ENCODE peak calls at places on chromosomes 16 and 17, in six cellular contexts. One of them, this sample, is unnamed.

GRCh38 chr16:13957197-13958078 is 37.5 kb downstream of the ERCC4 start:
- DNase-seq in GM12878: peak; percentile 56
- DNase-seq in H1: no peak
- DNase-seq in HepG2: peak; percentile 94
- DNase-seq in SK-N-SH: peak; percentile 37
- DNase-seq in K562: peak; percentile 32
- DNase-seq in this sample: peak; percentile 69

GRCh38 chr16:77131398-77131797 is 59.6 kb upstream of the MON1B start:
- DNase-seq in HepG2: no peak
- DNase-seq in GM12878: no peak
- DNase-seq in K562: no peak
- DNase-seq in H1: no peak
- DNase-seq in SK-N-SH: peak; percentile 21
- DNase-seq in this sample: no peak

GRCh38 chr16:71262391-71262790 is 26.8 kb downstream of the CMTR2 start:
- DNase-seq in K562: no peak
- DNase-seq in HepG2: no peak
- DNase-seq in GM12878: no peak
- DNase-seq in H1: no peak
- DNase-seq in SK-N-SH: no peak
- DNase-seq in this sample: no peak

GRCh38 chr16:75789237-75789636 is 62.9 kb upstream of the CPHXL start:
- DNase-seq in H1: no peak
- DNase-seq in GM12878: no peak
- DNase-seq in HepG2: peak; percentile 53
- DNase-seq in K562: peak; percentile 39
- DNase-seq in SK-N-SH: peak; percentile 58
- DNase-seq in this sample: no peak

GRCh38 chr16:10266809-10267208 is 84.6 kb upstream of the GRIN2A start:
- DNase-seq in K562: no peak
- DNase-seq in HepG2: no peak
- DNase-seq in H1: no peak
- DNase-seq in GM12878: peak; percentile 54
- DNase-seq in SK-N-SH: no peak
- DNase-seq in this sample: no peak

GRCh38 chr17:61161615-61162134 is 238.0 kb upstream of the TBX2 start:
- DNase-seq in K562: no peak
- DNase-seq in H1: no peak
- DNase-seq in SK-N-SH: peak; percentile 71
- DNase-seq in GM12878: no peak
- DNase-seq in HepG2: no peak
- DNase-seq in this sample: no peak

GRCh38 chr17:67830440-67830839 is 5.1 kb downstream of the BPTF start:
- DNase-seq in SK-N-SH: peak; percentile 43
- DNase-seq in HepG2: no peak
- DNase-seq in GM12878: no peak
- DNase-seq in H1: no peak
- DNase-seq in K562: no peak
- DNase-seq in this sample: no peak

GRCh38 chr17:50064253-50064991 is 8.5 kb downstream of the ITGA3 start:
- DNase-seq in SK-N-SH: peak; percentile 64
- DNase-seq in H1: no peak
- DNase-seq in GM12878: no peak
- DNase-seq in HepG2: no peak
- DNase-seq in K562: peak; percentile 23
- DNase-seq in this sample: no peak

GRCh38 chr17:77598241-77598620 is 360.3 kb upstream of the TNRC6C start:
- DNase-seq in K562: no peak
- DNase-seq in GM12878: no peak
- DNase-seq in H1: no peak
- DNase-seq in SK-N-SH: no peak
- DNase-seq in HepG2: no peak
- DNase-seq in this sample: no peak

GRCh38 chr16:4862639-4863038 is 15.4 kb downstream of the UBN1 start:
- DNase-seq in H1: no peak
- DNase-seq in HepG2: no peak
- DNase-seq in SK-N-SH: no peak
- DNase-seq in GM12878: no peak
- DNase-seq in K562: no peak
- DNase-seq in this sample: peak; percentile 71

GRCh38 chr17:36858119-36859002 is 78.9 kb upstream of the LHX1 start:
- DNase-seq in H1: no peak
- DNase-seq in HepG2: peak; percentile 41
- DNase-seq in SK-N-SH: no peak
- DNase-seq in K562: no peak
- DNase-seq in GM12878: no peak
- DNase-seq in this sample: no peak

GRCh38 chr16:86565644-86566511 is 751 bp upstream of the FOXC2 start:
- DNase-seq in GM12878: no peak
- DNase-seq in SK-N-SH: no peak
- DNase-seq in K562: no peak
- DNase-seq in HepG2: no peak
- DNase-seq in H1: no peak
- DNase-seq in this sample: no peak

GRCh38 chr16:4109250-4109736 is 6.9 kb downstream of the ADCY9 start:
- DNase-seq in K562: no peak
- DNase-seq in H1: no peak
- DNase-seq in HepG2: peak; percentile 98
- DNase-seq in GM12878: no peak
- DNase-seq in SK-N-SH: no peak
- DNase-seq in this sample: no peak

GRCh38 chr17:35069311-35069710 is 5.8 kb upstream of the RFFL start:
- DNase-seq in K562: no peak
- DNase-seq in SK-N-SH: no peak
- DNase-seq in HepG2: no peak
- DNase-seq in H1: no peak
- DNase-seq in GM12878: no peak
- DNase-seq in this sample: no peak

GRCh38 chr17:82446649-82447048 is 3.9 kb downstream of the CYBC1 start:
- DNase-seq in K562: no peak
- DNase-seq in GM12878: no peak
- DNase-seq in HepG2: no peak
- DNase-seq in SK-N-SH: no peak
- DNase-seq in H1: no peak
- DNase-seq in this sample: no peak

GRCh38 chr17:45639297-45639849 is 144.7 kb upstream of the CRHR1 start:
- DNase-seq in K562: no peak
- DNase-seq in SK-N-SH: no peak
- DNase-seq in GM12878: no peak
- DNase-seq in H1: no peak
- DNase-seq in HepG2: no peak
- DNase-seq in this sample: no peak

GRCh38 chr17:68491381-68491849 is 20.8 kb upstream of the PRKAR1A start:
- DNase-seq in HepG2: no peak
- DNase-seq in H1: no peak
- DNase-seq in GM12878: no peak
- DNase-seq in K562: no peak
- DNase-seq in SK-N-SH: no peak
- DNase-seq in this sample: peak; percentile 91

GRCh38 chr16:3534126-3534525 is 33.3 kb downstream of the CLUAP1 start:
- DNase-seq in SK-N-SH: no peak
- DNase-seq in H1: no peak
- DNase-seq in K562: no peak
- DNase-seq in GM12878: no peak
- DNase-seq in HepG2: no peak
- DNase-seq in this sample: no peak

GRCh38 chr17:31494259-31495048 is 103.0 kb downstream of the RAB11FIP4 start:
- DNase-seq in GM12878: peak; percentile 83
- DNase-seq in K562: no peak
- DNase-seq in SK-N-SH: no peak
- DNase-seq in H1: no peak
- DNase-seq in HepG2: no peak
- DNase-seq in this sample: peak; percentile 84

GRCh38 chr16:19130852-19131808 is 17.4 kb downstream of the ITPRIPL2 start:
- DNase-seq in H1: no peak
- DNase-seq in HepG2: no peak
- DNase-seq in SK-N-SH: no peak
- DNase-seq in K562: no peak
- DNase-seq in GM12878: no peak
- DNase-seq in this sample: peak; percentile 27

GRCh38 chr16:74774223-74775139 is at the start of gene FA2H:
- DNase-seq in K562: peak; percentile 97
- DNase-seq in H1: peak; percentile 58
- DNase-seq in GM12878: no peak
- DNase-seq in HepG2: peak; percentile 86
- DNase-seq in SK-N-SH: peak; percentile 97
- DNase-seq in this sample: peak; percentile 43

GRCh38 chr16:80954985-80955384 is 51.7 kb downstream of the CMC2 start:
- DNase-seq in K562: no peak
- DNase-seq in GM12878: no peak
- DNase-seq in HepG2: peak; percentile 56
- DNase-seq in H1: no peak
- DNase-seq in SK-N-SH: no peak
- DNase-seq in this sample: no peak

GRCh38 chr17:61397086-61397842 is 2.4 kb upstream of the TBX2 start:
- DNase-seq in K562: no peak
- DNase-seq in H1: no peak
- DNase-seq in HepG2: no peak
- DNase-seq in GM12878: no peak
- DNase-seq in SK-N-SH: peak; percentile 92
- DNase-seq in this sample: no peak

GRCh38 chr17:9115446-9116265 is 94.3 kb downstream of the NTN1 start:
- DNase-seq in HepG2: peak; percentile 4
- DNase-seq in GM12878: no peak
- DNase-seq in K562: no peak
- DNase-seq in SK-N-SH: peak; percentile 31
- DNase-seq in H1: peak; percentile 41
- DNase-seq in this sample: no peak

GRCh38 chr17:9648521-9649110 is 3.3 kb downstream of the USP43 start:
- DNase-seq in GM12878: no peak
- DNase-seq in SK-N-SH: no peak
- DNase-seq in K562: no peak
- DNase-seq in H1: no peak
- DNase-seq in HepG2: no peak
- DNase-seq in this sample: no peak

GRCh38 chr16:82665025-82665424 is 38.3 kb downstream of the CDH13 start:
- DNase-seq in K562: no peak
- DNase-seq in HepG2: no peak
- DNase-seq in H1: no peak
- DNase-seq in SK-N-SH: no peak
- DNase-seq in GM12878: no peak
- DNase-seq in this sample: no peak

GRCh38 chr17:32609085-32609484 is 122.3 kb downstream of the CDK5R1 start:
- DNase-seq in GM12878: peak; percentile 59
- DNase-seq in H1: no peak
- DNase-seq in HepG2: peak; percentile 6
- DNase-seq in SK-N-SH: peak; percentile 50
- DNase-seq in K562: no peak
- DNase-seq in this sample: peak; percentile 21

GRCh38 chr16:79500305-79500704 is 100.2 kb downstream of the MAF start:
- DNase-seq in H1: no peak
- DNase-seq in GM12878: no peak
- DNase-seq in K562: no peak
- DNase-seq in HepG2: no peak
- DNase-seq in SK-N-SH: no peak
- DNase-seq in this sample: no peak

GRCh38 chr17:76710863-76711611 is at the start of gene MXRA7:
- DNase-seq in GM12878: no peak
- DNase-seq in HepG2: no peak
- DNase-seq in K562: peak; percentile 93
- DNase-seq in H1: no peak
- DNase-seq in SK-N-SH: peak; percentile 97
- DNase-seq in this sample: no peak

GRCh38 chr17:38706625-38707298 is 1.7 kb downstream of the MLLT6 start:
- DNase-seq in K562: no peak
- DNase-seq in SK-N-SH: no peak
- DNase-seq in GM12878: no peak
- DNase-seq in HepG2: no peak
- DNase-seq in H1: no peak
- DNase-seq in this sample: no peak

DNA sequence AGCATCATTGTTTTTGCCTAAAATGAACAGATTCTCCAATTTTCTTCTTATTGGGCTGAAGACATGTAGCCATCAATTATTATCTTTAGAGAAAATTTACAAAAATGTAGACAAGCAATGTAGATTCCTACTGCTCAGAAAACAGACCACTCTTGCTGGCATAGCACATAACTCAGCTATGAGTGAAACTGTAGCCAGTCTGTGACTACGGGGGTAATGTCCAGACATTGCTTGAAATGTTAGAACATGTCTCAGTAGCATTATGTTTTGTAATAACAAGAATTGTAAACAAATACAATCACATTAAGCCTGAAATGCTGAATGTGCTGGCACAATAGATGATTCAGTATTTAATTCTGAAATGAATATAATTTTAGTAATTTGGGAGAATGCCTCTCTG is 265.7 kb upstream of the KCNJ16 start:
- DNase-seq in HepG2: no peak
- DNase-seq in K562: no peak
- DNase-seq in H1: no peak
- DNase-seq in SK-N-SH: no peak
- DNase-seq in GM12878: no peak
- DNase-seq in this sample: no peak
- TF ChIP-seq GABPA in HepG2: no peak
- TF ChIP-seq GABPA in K562: no peak
- TF ChIP-seq GABPA in H1: no peak
- TF ChIP-seq GABPA in SK-N-SH: no peak
- TF ChIP-seq GABPA in GM12878: no peak
- TF ChIP-seq GABPA in this sample: no peak

GRCh38 chr16:853981-854807 is 53.7 kb upstream of the GNG13 start:
- DNase-seq in HepG2: no peak
- DNase-seq in SK-N-SH: no peak
- DNase-seq in H1: no peak
- DNase-seq in K562: no peak
- DNase-seq in GM12878: no peak
- DNase-seq in this sample: no peak
- TF ChIP-seq GABPA in HepG2: no peak
- TF ChIP-seq GABPA in SK-N-SH: no peak
- TF ChIP-seq GABPA in H1: no peak
- TF ChIP-seq GABPA in K562: no peak
- TF ChIP-seq GABPA in GM12878: no peak
- TF ChIP-seq GABPA in this sample: no peak

GRCh38 chr17:43778337-43779144 is at the start of gene DUSP3:
- DNase-seq in SK-N-SH: peak; percentile 97
- DNase-seq in H1: peak; percentile 75
- DNase-seq in HepG2: peak; percentile 92
- DNase-seq in K562: peak; percentile 95
- DNase-seq in GM12878: no peak
- DNase-seq in this sample: peak; percentile 54
- TF ChIP-seq GABPA in SK-N-SH: no peak
- TF ChIP-seq GABPA in H1: no peak
- TF ChIP-seq GABPA in HepG2: no peak
- TF ChIP-seq GABPA in K562: peak; percentile 29
- TF ChIP-seq GABPA in GM12878: no peak
- TF ChIP-seq GABPA in this sample: no peak

DNA sequence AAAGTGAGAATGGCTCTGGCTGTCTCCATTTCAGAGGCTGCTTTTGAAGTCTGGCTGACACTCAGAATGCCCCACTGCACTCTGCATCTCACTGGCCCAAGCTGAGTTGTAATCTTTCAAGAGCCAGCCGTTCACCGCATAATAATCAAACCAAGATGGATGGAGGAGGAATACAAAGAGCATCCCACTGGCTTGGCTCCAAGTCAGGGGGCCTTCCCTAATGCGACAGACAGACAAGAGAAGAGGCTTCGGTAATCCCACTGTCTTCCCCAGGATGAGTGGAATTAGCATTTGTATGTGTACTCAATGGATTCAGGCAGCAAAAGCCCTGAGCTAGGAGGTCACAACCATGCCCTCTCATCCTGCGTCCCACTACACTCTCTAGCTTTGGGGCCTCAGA is 68.0 kb downstream of the CBLN1 start:
- DNase-seq in HepG2: no peak
- DNase-seq in SK-N-SH: no peak
- DNase-seq in GM12878: no peak
- DNase-seq in H1: peak; percentile 47
- DNase-seq in K562: no peak
- DNase-seq in this sample: no peak
- TF ChIP-seq GABPA in HepG2: no peak
- TF ChIP-seq GABPA in SK-N-SH: no peak
- TF ChIP-seq GABPA in GM12878: no peak
- TF ChIP-seq GABPA in H1: no peak
- TF ChIP-seq GABPA in K562: no peak
- TF ChIP-seq GABPA in this sample: no peak